ENCODE peak calls at places on chromosomes 4 and X, in seven cellular contexts. L is IMR-90, E is HepG2, J is K562, Q is HCT116, R is GM12878, U is H1. T is an unnamed sample. For H4K20me1, the result is how much of the 10 kb centered on the place peaks cover.

GRCh38 chrX:5051831-5052491 is 1176.7 kb downstream of the NLGN4X start:
- DNase-seq in L (no peak), E (no peak), J (no peak), Q (no peak), R (no peak), U (no peak), T (no peak)

GRCh38 chr4:138609943-138610350 is 367.8 kb upstream of the SLC7A11 start:
- DNase-seq in L (peak), E (no peak), J (peak), Q (no peak), R (no peak), U (no peak), T (no peak)

GRCh38 chrX:120517936-120518335 is 42.8 kb downstream of the CUL4B start:
- DNase-seq in L (peak), E (no peak), J (no peak), Q (no peak), R (no peak), U (no peak), T (peak)

GRCh38 chr4:87330761-87331160 is 8.1 kb upstream of the HSD17B13 start:
- DNase-seq in L (no peak), E (no peak), J (no peak), Q (no peak), R (no peak), U (no peak), T (no peak)

GRCh38 chrX:134246282-134246681 is 9.3 kb downstream of the CCDC160 start:
- DNase-seq in L (no peak), E (no peak), J (peak), Q (no peak), R (no peak), U (no peak), T (no peak)

GRCh38 chrX:126137899-126138298 is 28.2 kb downstream of the DCAF12L2 start:
- DNase-seq in L (no peak), E (no peak), J (no peak), Q (no peak), R (no peak), U (no peak), T (no peak)

GRCh38 chr4:120750152-120750525 is 172.4 kb downstream of the PRDM5 start:
- DNase-seq in L (no peak), E (no peak), J (no peak), Q (no peak), R (no peak), U (no peak), T (no peak)

GRCh38 chrX:12978205-12979010 is 3.5 kb downstream of the TMSB4X start:
- DNase-seq in L (peak), E (no peak), J (peak), Q (no peak), R (no peak), U (no peak), T (peak)

GRCh38 chr4:57405359-57405758 is 295.2 kb upstream of the IGFBP7 start:
- DNase-seq in L (no peak), E (no peak), J (no peak), Q (no peak), R (no peak), U (no peak), T (no peak)

GRCh38 chr4:31169851-31170250 is 449.7 kb downstream of the PCDH7 start:
- DNase-seq in L (no peak), E (no peak), J (no peak), Q (no peak), R (no peak), U (no peak), T (no peak)

GRCh38 chr4:177473991-177474390 is 31.8 kb upstream of the AGA start:
- DNase-seq in L (no peak), E (no peak), J (no peak), Q (no peak), R (no peak), U (no peak), T (no peak)

GRCh38 chrX:20265726-20266681 is 705 bp downstream of the RPS6KA3 start:
- DNase-seq in L (peak), E (no peak), J (peak), Q (no peak), R (no peak), U (peak), T (peak)

GRCh38 chrX:135435139-135435922 is 13.6 kb downstream of the SMIM10L2A start:
- DNase-seq in L (no peak), E (no peak), J (peak), Q (no peak), R (no peak), U (no peak), T (no peak)

GRCh38 chr4:155582971-155583437 is 83.6 kb upstream of the GUCY1A1 start:
- DNase-seq in L (peak), E (no peak), J (no peak), Q (no peak), R (no peak), U (no peak), T (peak)

GRCh38 chr4:31016322-31017061 is 296.3 kb downstream of the PCDH7 start:
- DNase-seq in L (no peak), E (no peak), J (no peak), Q (no peak), R (no peak), U (no peak), T (no peak)

GRCh38 chr4:1015179-1015578 is 3.8 kb downstream of the FGFRL1 start:
- DNase-seq in L (no peak), E (no peak), J (no peak), Q (no peak), R (no peak), U (no peak), T (no peak)

GRCh38 chr4:128449251-128449650 is 161.6 kb upstream of the PGRMC2 start:
- DNase-seq in L (no peak), E (no peak), J (no peak), Q (no peak), R (no peak), U (no peak), T (no peak)

GRCh38 chr4:153564630-153565525 is 98.7 kb downstream of the TMEM131L start:
- DNase-seq in L (peak), E (peak), J (no peak), Q (no peak), R (no peak), U (no peak), T (no peak)

GRCh38 chr4:165947019-165947418 is 74.0 kb downstream of the TLL1 start:
- DNase-seq in L (no peak), E (no peak), J (no peak), Q (no peak), R (no peak), U (no peak), T (no peak)

GRCh38 chr4:138090145-138090917 is 151.8 kb downstream of the SLC7A11 start:
- DNase-seq in L (peak), E (peak), J (peak), Q (peak), R (peak), U (peak), T (peak)

GRCh38 chr4:151957163-151957562 is 196.4 kb upstream of the GATB start:
- DNase-seq in L (no peak), E (peak), J (no peak), Q (no peak), R (no peak), U (peak), T (no peak)

GRCh38 chrX:114162068-114162735 is 421.7 kb upstream of the HTR2C start:
- DNase-seq in L (no peak), E (peak), J (peak), Q (no peak), R (no peak), U (peak), T (no peak)

GRCh38 chrX:72030431-72030830 is 101.3 kb downstream of the RTL5 start:
- DNase-seq in L (no peak), E (peak), J (no peak), Q (no peak), R (no peak), U (no peak), T (no peak)

GRCh38 chr4:13559414-13559813 is 15.1 kb upstream of the NKX3-2 start:
- DNase-seq in L (peak), E (no peak), J (no peak), Q (no peak), R (no peak), U (no peak), T (no peak)

GRCh38 chrX:64204701-64205440 is 637 bp downstream of the AMER1 start:
- DNase-seq in L (peak), E (peak), J (peak), Q (no peak), R (no peak), U (peak), T (peak)

GRCh38 chr4:158268553-158268952 is 58.3 kb downstream of the TMEM144 start:
- DNase-seq in L (no peak), E (no peak), J (no peak), Q (no peak), R (no peak), U (no peak), T (no peak)

GRCh38 chr4:60195256-60195655 is 1004.9 kb upstream of the ADGRL3 start:
- DNase-seq in L (no peak), E (no peak), J (no peak), Q (no peak), R (no peak), U (no peak), T (no peak)

GRCh38 chrX:2385224-2385623 is 115.6 kb downstream of the DHRSX start:
- DNase-seq in L (peak), E (no peak), J (no peak), Q (peak), R (no peak), U (no peak), T (no peak)

GRCh38 chr4:141851246-141851891 is 215.0 kb downstream of the IL15 start:
- DNase-seq in L (peak), E (no peak), J (no peak), Q (no peak), R (no peak), U (no peak), T (no peak)

GRCh38 chr4:54496412-54496811 is 161.3 kb upstream of the KIT start:
- DNase-seq in L (no peak), E (no peak), J (no peak), Q (no peak), R (no peak), U (no peak), T (no peak)

GRCh38 chr4:155911905-155912304 is 8.4 kb downstream of the TDO2 start:
- DNase-seq in L (peak), E (no peak), J (no peak), Q (no peak), R (no peak), U (no peak), T (no peak)

GRCh38 chrX:110317079-110317819 is 636 bp downstream of the AMMECR1 start:
- DNase-seq in L (no peak), E (no peak), J (peak), Q (no peak), R (no peak), U (peak), T (peak)

GRCh38 chr4:113433116-113433515 is 328.4 kb downstream of the CAMK2D start:
- DNase-seq in L (no peak), E (no peak), J (no peak), Q (no peak), R (no peak), U (no peak), T (no peak)

GRCh38 chr4:173258866-173259265 is 75.3 kb downstream of the HMGB2 start:
- DNase-seq in L (no peak), E (no peak), J (no peak), Q (no peak), R (no peak), U (no peak), T (no peak)

GRCh38 chr4:173257732-173258717 is 76.1 kb downstream of the HMGB2 start:
- DNase-seq in L (peak), E (peak), J (peak), Q (peak), R (no peak), U (no peak), T (peak)

GRCh38 chr4:173261052-173261451 is 73.1 kb downstream of the HMGB2 start:
- DNase-seq in L (no peak), E (no peak), J (no peak), Q (no peak), R (no peak), U (no peak), T (no peak)

GRCh38 chr4:173256825-173257224 is 77.3 kb downstream of the HMGB2 start:
- DNase-seq in L (no peak), E (no peak), J (no peak), Q (no peak), R (no peak), U (no peak), T (no peak)

DNA sequence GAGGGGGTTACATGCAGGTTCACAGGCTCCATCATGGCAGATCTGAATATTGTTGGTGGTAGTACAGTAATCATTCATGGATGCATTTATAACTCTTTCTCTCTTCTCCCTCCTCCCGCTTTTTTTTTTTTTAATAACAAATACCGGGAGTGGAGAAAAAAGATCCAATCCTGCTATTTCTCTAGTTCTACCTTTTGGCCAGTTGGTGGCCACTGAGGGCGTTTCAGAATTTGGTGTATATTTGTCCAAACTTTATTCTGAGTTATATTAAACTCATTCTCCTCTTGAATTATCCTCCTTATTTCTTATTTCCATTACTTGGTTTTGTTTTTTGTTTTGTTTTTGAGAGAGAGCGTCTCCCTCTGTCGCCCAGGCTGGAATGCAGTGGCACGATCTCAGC is 74.8 kb downstream of the HMGB2 start:
- DNase-seq in L (no peak), E (no peak), J (no peak), Q (no peak), R (no peak), U (no peak), T (no peak)
- H4K20me1 ChIP-seq in L (under half), E (under half), J (under half), Q (under half), R (under half), U (under half), T (under half)

GRCh38 chr4:105551968-105552746 is at the start of gene ARHGEF38:
- DNase-seq in L (peak), E (no peak), J (no peak), Q (no peak), R (no peak), U (no peak), T (no peak)
- TF ChIP-seq POLR2A in L (no peak), E (no peak), J (no peak), Q (no peak), R (no peak), U (no peak), T (no peak)

GRCh38 chr4:109435635-109436034 is 2.0 kb downstream of the SEC24B start:
- DNase-seq in L (no peak), E (peak), J (no peak), Q (no peak), R (no peak), U (no peak), T (no peak)
- H4K20me1 ChIP-seq in L (half or more), E (under half), J (under half), Q (under half), R (under half), U (under half), T (under half)

GRCh38 chr4:73341454-73341853 is 62.6 kb upstream of the ALB start:
- DNase-seq in L (peak), E (peak), J (peak), Q (peak), R (peak), U (peak), T (peak)
- TF ChIP-seq POLR2A in L (no peak), E (no peak), J (no peak), Q (no peak), R (no peak), U (no peak), T (no peak)

GRCh38 chr4:185221912-185222311 is 12.5 kb downstream of the SNX25 start:
- DNase-seq in L (no peak), E (no peak), J (no peak), Q (no peak), R (no peak), U (no peak), T (no peak)

GRCh38 chr4:185221491-185221890 is 12.1 kb downstream of the SNX25 start:
- DNase-seq in L (peak), E (no peak), J (no peak), Q (no peak), R (no peak), U (no peak), T (no peak)

GRCh38 chr4:185227131-185227551 is 17.7 kb downstream of the SNX25 start:
- DNase-seq in L (peak), E (peak), J (no peak), Q (no peak), R (no peak), U (peak), T (peak)

GRCh38 chr4:185222598-185222997 is 13.2 kb downstream of the SNX25 start:
- DNase-seq in L (peak), E (no peak), J (no peak), Q (no peak), R (no peak), U (no peak), T (no peak)

DNA sequence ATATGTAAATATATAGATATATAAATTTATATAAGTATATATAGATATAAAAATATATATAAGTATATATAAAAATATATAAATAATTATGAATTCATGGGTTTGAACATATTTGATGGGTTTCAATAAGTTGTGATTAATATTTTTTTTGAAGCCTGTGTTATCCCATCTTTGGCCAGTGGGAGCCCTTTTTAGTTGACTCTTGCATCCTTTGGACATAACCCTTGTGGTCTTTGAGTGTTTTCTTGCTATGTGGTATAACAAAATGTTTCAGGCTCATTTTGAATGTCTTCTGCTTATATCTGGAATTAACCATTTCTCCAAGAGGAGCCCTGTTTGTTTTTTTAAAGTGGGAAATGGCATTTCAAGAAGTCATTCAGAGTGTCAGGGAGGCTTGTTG is 15.2 kb downstream of the SNX25 start:
- DNase-seq in L (no peak), E (no peak), J (no peak), Q (no peak), R (no peak), U (no peak), T (no peak)
- H4K20me1 ChIP-seq in L (under half), E (under half), J (under half), Q (under half), R (under half), U (under half), T (under half)

GRCh38 chrX:153778151-153778551 is 2.7 kb upstream of the SRPK3 start:
- DNase-seq in L (no peak), E (no peak), J (no peak), Q (no peak), R (no peak), U (no peak), T (no peak)

GRCh38 chrX:153777261-153778090 is 3.4 kb upstream of the SRPK3 start:
- DNase-seq in L (no peak), E (no peak), J (no peak), Q (no peak), R (no peak), U (no peak), T (no peak)

GRCh38 chrX:153776611-153777045 is 4.2 kb upstream of the SRPK3 start:
- DNase-seq in L (no peak), E (no peak), J (peak), Q (no peak), R (no peak), U (no peak), T (no peak)

GRCh38 chrX:153779891-153780677 is 757 bp upstream of the SRPK3 start:
- DNase-seq in L (no peak), E (no peak), J (no peak), Q (no peak), R (no peak), U (no peak), T (no peak)

GRCh38 chrX:153778684-153779101 is 2.1 kb upstream of the SRPK3 start:
- DNase-seq in L (no peak), E (no peak), J (peak), Q (no peak), R (no peak), U (no peak), T (no peak)
- TF ChIP-seq POLR2A in L (no peak), E (no peak), J (no peak), Q (no peak), R (no peak), U (no peak), T (no peak)

DNA sequence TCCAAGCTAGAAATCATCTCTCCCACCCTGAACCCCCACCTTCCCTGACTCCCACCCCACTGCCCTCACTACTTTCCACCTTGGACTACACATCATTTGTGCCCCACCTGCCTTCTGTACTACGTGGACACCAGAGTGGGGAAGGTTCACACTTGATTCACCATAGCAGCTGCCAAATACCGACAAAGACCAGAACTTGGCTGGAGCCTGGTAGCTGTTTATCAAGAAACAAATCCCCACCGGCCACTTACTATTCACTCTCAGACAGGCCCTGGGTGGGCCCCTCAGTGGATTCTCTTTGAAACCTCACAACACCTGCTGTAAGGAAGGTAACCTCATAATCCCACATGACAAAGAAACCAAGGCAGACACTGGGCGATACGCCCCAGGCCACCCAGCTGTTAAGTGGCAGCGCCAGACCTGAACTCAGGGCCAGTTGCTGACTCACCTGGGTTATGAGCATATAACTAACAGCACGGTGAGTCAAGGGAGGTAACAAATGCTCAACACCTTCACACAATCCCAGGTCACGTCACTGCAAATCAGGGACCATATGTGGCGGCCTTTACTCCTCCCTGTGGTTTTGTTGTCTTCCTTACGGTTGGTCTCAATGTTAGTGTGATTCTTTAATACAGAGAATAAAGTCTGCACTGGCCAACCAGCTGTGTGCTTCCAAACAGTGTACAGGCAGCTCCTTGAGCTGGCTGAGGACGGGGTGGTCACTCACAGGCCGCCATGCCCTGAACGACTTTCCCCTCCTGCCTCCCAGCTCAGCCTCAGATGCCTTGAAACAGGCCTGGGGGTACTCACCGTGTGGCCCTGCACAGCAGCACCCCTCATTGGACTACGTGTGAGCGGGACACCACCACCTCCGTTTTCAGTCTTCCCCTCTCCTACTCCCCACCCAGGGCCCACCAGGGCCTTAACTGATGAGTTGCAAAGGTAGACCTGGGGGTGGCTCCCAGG is 7.5 kb downstream of the WDR1 start:
- DNase-seq in L (peak), E (no peak), J (no peak), Q (no peak), R (no peak), U (no peak), T (no peak)
- H4K20me1 ChIP-seq in L (half or more), E (half or more), J (half or more), Q (under half), R (under half), U (half or more), T (under half)

GRCh38 chr4:5710962-5711478 is at the start of gene EVC:
- DNase-seq in L (peak), E (peak), J (peak), Q (no peak), R (no peak), U (peak), T (peak)
- TF ChIP-seq POLR2A in L (peak), E (peak), J (no peak), Q (no peak), R (no peak), U (peak), T (peak)

GRCh38 chr4:2869659-2870058 is 26.0 kb downstream of the ADD1 start:
- DNase-seq in L (no peak), E (no peak), J (no peak), Q (no peak), R (no peak), U (no peak), T (no peak)
- H4K20me1 ChIP-seq in L (half or more), E (half or more), J (under half), Q (under half), R (under half), U (under half), T (under half)

T was measured in endothelial cell of umbilical vein.